ENCODE peak calls at places on chromosome 19, in nine cellular contexts. J is HL-60; K is progenitor cell of endocrine pancreas; B is hepatic stellate cell; Q is EH; C is H54; U is NCI-H1105 treated with DMSO at 0.1 percent for 48 hours; X is GM12865; R is stimulated activated CD4-positive, alpha-beta T cell treated with anti-CD3 and anti-CD28 coated beads, Interleukin-12 subunit alpha, Interleukin-12 subunit beta, amount 100 ng/mL, for 4 hours. A is an unnamed sample.

GRCh38 chr19:47443331-47443730 is 24.0 kb upstream of the MEIS3 start:
- DNase-seq in U (no peak), J (no peak), R (no peak), Q (no peak), K (no peak), X (no peak), C (no peak), B (no peak), A (no peak)

GRCh38 chr19:5324947-5325346 is 15.7 kb downstream of the PTPRS start:
- DNase-seq in X (no peak), R (no peak), K (no peak), J (no peak), Q (no peak), U (no peak), B (no peak), C (no peak), A (no peak)

GRCh38 chr19:21604941-21605548 is 99.6 kb downstream of the ZNF429 start:
- DNase-seq in J (no peak), K (no peak), R (no peak), B (no peak), U (peak), C (no peak), X (no peak), Q (no peak), A (no peak)

GRCh38 chr19:8609210-8610040 is 1.1 kb downstream of the ADAMTS10 start:
- DNase-seq in U (no peak), Q (peak), J (no peak), R (peak), K (peak), C (peak), X (no peak), B (peak), A (peak)

GRCh38 chr19:13396256-13397080 is 109.8 kb downstream of the CACNA1A start:
- DNase-seq in X (peak), C (peak), B (peak), J (no peak), R (no peak), Q (peak), K (peak), U (no peak), A (peak)

GRCh38 chr19:35447870-35448492 is at the start of gene FFAR2:
- DNase-seq in R (no peak), B (no peak), X (no peak), C (no peak), U (no peak), Q (no peak), K (no peak), J (no peak), A (no peak)

GRCh38 chr19:32971012-32971595 is 654 bp downstream of the CEP89 start:
- DNase-seq in J (no peak), R (no peak), C (no peak), K (no peak), Q (peak), U (peak), B (no peak), X (no peak), A (no peak)

GRCh38 chr19:47032171-47032811 is 12.7 kb downstream of the NPAS1 start:
- DNase-seq in K (peak), Q (peak), R (peak), C (no peak), U (peak), J (no peak), X (peak), B (peak), A (no peak)

GRCh38 chr19:39352549-39353285 is 10.5 kb downstream of the SAMD4B start:
- DNase-seq in J (no peak), R (no peak), K (no peak), U (no peak), Q (no peak), B (no peak), X (no peak), C (no peak), A (no peak)

GRCh38 chr19:54388001-54388802 is 23.5 kb upstream of the LAIR1 start:
- DNase-seq in U (peak), B (no peak), C (no peak), X (peak), K (no peak), Q (peak), J (peak), R (peak), A (no peak)

GRCh38 chr19:16060294-16060693 is 16.0 kb upstream of the TPM4 start:
- DNase-seq in J (no peak), K (no peak), Q (no peak), B (no peak), C (no peak), X (no peak), R (no peak), U (no peak), A (no peak)

GRCh38 chr19:44737238-44738160 is 11.0 kb upstream of the BCL3 start:
- DNase-seq in R (no peak), K (no peak), C (no peak), B (no peak), Q (peak), J (no peak), U (no peak), X (peak), A (no peak)

GRCh38 chr19:18846862-18847515 is 15.2 kb downstream of the UPF1 start:
- DNase-seq in X (peak), B (peak), K (peak), R (peak), C (peak), U (peak), J (no peak), Q (peak), A (peak)

GRCh38 chr19:17751912-17752273 is 616 bp downstream of the FCHO1 start:
- DNase-seq in B (no peak), Q (no peak), C (no peak), J (no peak), K (no peak), X (peak), R (no peak), U (no peak), A (no peak)

GRCh38 chr19:6222884-6223283 is 56.9 kb downstream of the MLLT1 start:
- DNase-seq in Q (peak), K (no peak), C (no peak), U (no peak), R (no peak), B (no peak), X (no peak), J (no peak), A (no peak)

GRCh38 chr19:17200408-17201079 is 14.6 kb upstream of the USE1 start:
- DNase-seq in X (no peak), B (no peak), Q (no peak), K (no peak), J (no peak), U (no peak), C (no peak), R (no peak), A (no peak)

GRCh38 chr19:4197625-4198466 is 15.4 kb downstream of the ANKRD24 start:
- DNase-seq in B (peak), X (no peak), R (no peak), Q (no peak), J (no peak), C (no peak), K (no peak), U (peak), A (no peak)

GRCh38 chr19:5002143-5002542 is 33.2 kb downstream of the KDM4B start:
- DNase-seq in K (no peak), C (peak), J (no peak), Q (peak), R (no peak), B (peak), U (no peak), X (no peak), A (no peak)